ENCODE peak calls at places on chromosomes 2 and 18, in six cellular contexts. B is H9, N is neuronal stem cell, G is H1, Y is IMR-90, I is trophoblast cell. Z is an unnamed sample. For H3K27me3, the result is how much of the 10 kb centered on the place peaks cover.

GRCh38 chr2:241926541-241927311 is 57.2 kb downstream of the RTP5 start:
- DNase-seq in B (peak), N (no peak), G (no peak), Y (no peak), I (no peak), Z (no peak)

GRCh38 chr2:102488063-102488462 is 15.0 kb downstream of the SLC9A4 start:
- DNase-seq in B (no peak), N (no peak), G (no peak), Y (peak), I (peak), Z (peak)

GRCh38 chr2:11012131-11012693 is 100.5 kb downstream of the KCNF1 start:
- DNase-seq in B (peak), N (no peak), G (peak), Y (no peak), I (no peak), Z (no peak)

GRCh38 chr2:157900203-157900602 is 24.1 kb upstream of the ACVR1 start:
- DNase-seq in B (no peak), N (no peak), G (no peak), Y (no peak), I (no peak), Z (no peak)

GRCh38 chr2:29455202-29455885 is 340.1 kb downstream of the CLIP4 start:
- DNase-seq in B (no peak), N (peak), G (no peak), Y (no peak), I (no peak), Z (peak)

GRCh38 chr18:22026889-22027288 is 142.5 kb upstream of the GATA6 start:
- DNase-seq in B (peak), N (no peak), G (no peak), Y (no peak), I (no peak), Z (no peak)

GRCh38 chr2:69177063-69177771 is 164.2 kb downstream of the ANTXR1 start:
- DNase-seq in B (peak), N (no peak), G (peak), Y (peak), I (peak), Z (peak)

GRCh38 chr2:328761-329160 is 40.9 kb upstream of the ALKAL2 start:
- DNase-seq in B (no peak), N (no peak), G (no peak), Y (no peak), I (peak), Z (no peak)

GRCh38 chr2:83142934-83143333 is 1316.1 kb downstream of the SUCLG1 start:
- DNase-seq in B (no peak), N (no peak), G (no peak), Y (no peak), I (no peak), Z (no peak)

GRCh38 chr2:211879323-211879722 is 659.3 kb downstream of the ERBB4 start:
- DNase-seq in B (no peak), N (no peak), G (no peak), Y (peak), I (no peak), Z (peak)

GRCh38 chr18:48310999-48311398 is 98.2 kb downstream of the ZBTB7C start:
- DNase-seq in B (no peak), N (no peak), G (no peak), Y (no peak), I (no peak), Z (no peak)

GRCh38 chr2:109384308-109385271 is 229.2 kb downstream of the SEPTIN10 start:
- DNase-seq in B (peak), N (no peak), G (no peak), Y (no peak), I (no peak), Z (no peak)

GRCh38 chr18:54205951-54206350 is 18.5 kb downstream of the MBD2 start:
- DNase-seq in B (no peak), N (no peak), G (no peak), Y (no peak), I (no peak), Z (no peak)

GRCh38 chr2:43269074-43269572 is 42.7 kb upstream of the ZFP36L2 start:
- DNase-seq in B (no peak), N (no peak), G (no peak), Y (peak), I (peak), Z (peak)

GRCh38 chr18:70047931-70048603 is 100.4 kb upstream of the CD226 start:
- DNase-seq in B (no peak), N (no peak), G (no peak), Y (peak), I (no peak), Z (peak)

GRCh38 chr2:67919490-67919889 is 143.3 kb downstream of the C1D start:
- DNase-seq in B (no peak), N (no peak), G (no peak), Y (no peak), I (no peak), Z (no peak)

GRCh38 chr2:45908316-45909150 is 257.1 kb downstream of the PRKCE start:
- DNase-seq in B (no peak), N (no peak), G (no peak), Y (no peak), I (peak), Z (no peak)

GRCh38 chr2:238239552-238239871 is 326 bp downstream of the HES6 start:
- DNase-seq in B (no peak), N (no peak), G (no peak), Y (no peak), I (peak), Z (peak)
- H3K27me3 ChIP-seq in B (under half), N (under half), G (half or more), Y (under half), I (under half), Z (under half)

GRCh38 chr2:230412846-230413245 is 3.2 kb upstream of the SP100 start:
- DNase-seq in B (no peak), N (no peak), G (no peak), Y (no peak), I (no peak), Z (no peak)
- H4K91ac ChIP-seq in B (no peak), N (no peak), G (no peak), Y (no peak), I (no peak), Z (peak)

DNA sequence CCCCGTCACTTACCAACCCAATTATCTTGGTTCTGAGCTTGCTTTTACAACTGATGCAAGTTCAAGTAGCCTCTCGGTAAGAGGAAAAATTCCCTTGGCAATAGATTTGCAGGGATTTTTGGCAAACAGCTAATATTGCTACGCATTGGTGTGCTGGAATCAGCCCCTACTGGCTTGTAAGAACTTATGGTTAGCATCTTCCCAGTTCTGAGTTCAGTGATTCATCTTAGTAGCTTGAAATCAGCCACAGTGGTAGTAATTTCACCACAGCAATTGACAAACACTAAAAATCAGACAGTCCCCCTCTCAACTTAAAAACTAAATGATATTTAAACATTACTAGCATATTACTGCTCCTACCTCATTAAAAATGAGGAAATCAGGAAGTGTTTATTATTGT is 5.9 kb upstream of the RAX start:
- DNase-seq in B (no peak), N (no peak), G (no peak), Y (no peak), I (no peak), Z (no peak)
- H3K27me3 ChIP-seq in B (under half), N (half or more), G (under half), Y (half or more), I (under half), Z (half or more)

GRCh38 chr2:205439621-205440020 is 242.7 kb upstream of the NRP2 start:
- DNase-seq in B (no peak), N (no peak), G (no peak), Y (no peak), I (no peak), Z (no peak)

GRCh38 chr2:205438241-205438640 is 244.1 kb upstream of the NRP2 start:
- DNase-seq in B (no peak), N (no peak), G (no peak), Y (no peak), I (peak), Z (no peak)

GRCh38 chr2:205435970-205436369 is 246.3 kb upstream of the NRP2 start:
- DNase-seq in B (no peak), N (no peak), G (no peak), Y (peak), I (no peak), Z (peak)
- H4K91ac ChIP-seq in B (no peak), N (no peak), G (no peak), Y (no peak), I (no peak), Z (no peak)

DNA sequence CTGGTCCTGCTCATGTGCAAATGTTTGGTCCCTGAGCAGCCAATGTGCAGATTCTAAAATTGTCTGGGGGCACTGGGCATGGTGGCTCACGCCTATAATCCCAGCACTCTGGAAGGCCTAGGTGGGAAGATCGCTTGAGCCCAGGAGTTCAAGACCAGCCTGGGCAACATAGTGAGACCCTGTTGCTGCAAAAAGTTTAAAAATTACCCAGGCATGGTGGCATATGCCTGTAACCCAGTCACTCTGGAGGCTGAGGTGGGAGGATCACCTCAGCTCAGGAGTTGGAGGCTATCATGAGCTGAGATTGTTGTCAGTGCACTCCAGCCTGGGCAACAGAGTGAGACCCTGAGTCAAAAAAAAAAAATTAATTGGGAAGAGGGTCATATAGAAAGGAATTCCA is 5.1 kb downstream of the LIPG start:
- DNase-seq in B (no peak), N (no peak), G (no peak), Y (no peak), I (no peak), Z (no peak)
- H3K27me3 ChIP-seq in B (under half), N (under half), G (under half), Y (half or more), I (under half), Z (under half)